ENCODE peak calls at places on chromosomes 13 and 19, in six cellular contexts. X is NCI-H2081; J is stimulated activated CD8-positive, alpha-beta memory T cell treated with anti-CD3 and anti-CD28 coated beads, Interleukin-7, amount 100 ng/mL, for 1 hour; T is hypothalamus; M is PC-9; G is Kasumi-1. Z is an unnamed sample.

GRCh38 chr13:84654654-84655244 is 772.5 kb upstream of the SLITRK1 start:
- DNase-seq in X (no peak), J (no peak), T (no peak), M (no peak), G (no peak), Z (no peak)

GRCh38 chr13:31214379-31214778 is 14.6 kb downstream of the B3GLCT start:
- DNase-seq in X (no peak), J (no peak), T (no peak), M (no peak), G (no peak), Z (no peak)

GRCh38 chr19:15101479-15102082 is 5.6 kb upstream of the SYDE1 start:
- DNase-seq in X (peak), J (peak), T (no peak), M (peak), G (peak), Z (no peak)

GRCh38 chr19:34336781-34337271 is 28.2 kb upstream of the GPI start:
- DNase-seq in X (peak), J (no peak), T (no peak), M (peak), G (peak), Z (no peak)

GRCh38 chr13:50400930-50401553 is 385.8 kb downstream of the KCNRG start:
- DNase-seq in X (no peak), J (no peak), T (peak), M (no peak), G (no peak), Z (no peak)

GRCh38 chr13:42626461-42626860 is 52.5 kb downstream of the TNFSF11 start:
- DNase-seq in X (no peak), J (no peak), T (no peak), M (no peak), G (no peak), Z (no peak)

GRCh38 chr13:105921711-105922110 is 613.8 kb downstream of the EFNB2 start:
- DNase-seq in X (no peak), J (no peak), T (no peak), M (no peak), G (no peak), Z (no peak)

GRCh38 chr19:54178581-54179261 is 5.8 kb upstream of the TMC4 start:
- DNase-seq in X (peak), J (no peak), T (peak), M (no peak), G (peak), Z (no peak)

GRCh38 chr19:53545271-53546065 is 7.5 kb downstream of the ZNF331 start:
- DNase-seq in X (no peak), J (no peak), T (no peak), M (peak), G (no peak), Z (no peak)

GRCh38 chr13:48977973-48978372 is 2.3 kb downstream of the FNDC3A start:
- DNase-seq in X (no peak), J (no peak), T (no peak), M (no peak), G (peak), Z (no peak)

GRCh38 chr19:45154064-45154827 is 6.5 kb downstream of the NKPD1 start:
- DNase-seq in X (no peak), J (no peak), T (no peak), M (peak), G (peak), Z (no peak)

GRCh38 chr19:33368074-33368864 is 5.2 kb upstream of the CEBPG start:
- DNase-seq in X (no peak), J (no peak), T (no peak), M (no peak), G (no peak), Z (no peak)

GRCh38 chr19:17526922-17527321 is 15.5 kb downstream of the PGLS start:
- DNase-seq in X (no peak), J (no peak), T (no peak), M (no peak), G (no peak), Z (no peak)

GRCh38 chr19:41706741-41707501 is 1.5 kb upstream of the CEACAM5 start:
- DNase-seq in X (peak), J (peak), T (no peak), M (peak), G (peak), Z (peak)

Z was measured in activated naive CD4-positive, alpha-beta T cell.